ENCODE peak calls at places on chromosomes 13 and 19, in eight cellular contexts. One of them, this sample, is unnamed.

GRCh38 chr19:52935434-52935833 is 12.2 kb upstream of the ZNF888 start:
- DNase-seq in stimulated activated CD4-positive, alpha-beta T cell treated with anti-CD3 and anti-CD28 coated beads, Interleukin-15, amount 100 ng/mL, for 1 hour: no peak
- DNase-seq in RCC 7860: peak; percentile 84
- DNase-seq in A673: no peak
- DNase-seq in osteocyte: no peak
- DNase-seq in germinal center: no peak
- DNase-seq in right atrium auricular region: no peak
- DNase-seq in astrocyte of the spinal cord: peak; percentile 79
- DNase-seq in this sample: no peak

GRCh38 chr13:74104661-74105275 is 29.4 kb downstream of the KLF12 start:
- DNase-seq in stimulated activated CD4-positive, alpha-beta T cell treated with anti-CD3 and anti-CD28 coated beads, Interleukin-15, amount 100 ng/mL, for 1 hour: no peak
- DNase-seq in RCC 7860: no peak
- DNase-seq in A673: no peak
- DNase-seq in osteocyte: no peak
- DNase-seq in germinal center: no peak
- DNase-seq in right atrium auricular region: no peak
- DNase-seq in astrocyte of the spinal cord: no peak
- DNase-seq in this sample: no peak

GRCh38 chr13:99605417-99606321 is 104.4 kb downstream of the TM9SF2 start:
- DNase-seq in stimulated activated CD4-positive, alpha-beta T cell treated with anti-CD3 and anti-CD28 coated beads, Interleukin-15, amount 100 ng/mL, for 1 hour: no peak
- DNase-seq in RCC 7860: peak; percentile 34
- DNase-seq in A673: no peak
- DNase-seq in osteocyte: no peak
- DNase-seq in germinal center: peak; percentile 75
- DNase-seq in right atrium auricular region: no peak
- DNase-seq in astrocyte of the spinal cord: no peak
- DNase-seq in this sample: peak; percentile 77

GRCh38 chr13:105897575-105897974 is 637.9 kb downstream of the EFNB2 start:
- DNase-seq in stimulated activated CD4-positive, alpha-beta T cell treated with anti-CD3 and anti-CD28 coated beads, Interleukin-15, amount 100 ng/mL, for 1 hour: no peak
- DNase-seq in RCC 7860: no peak
- DNase-seq in A673: no peak
- DNase-seq in osteocyte: no peak
- DNase-seq in germinal center: no peak
- DNase-seq in right atrium auricular region: no peak
- DNase-seq in astrocyte of the spinal cord: no peak
- DNase-seq in this sample: no peak

GRCh38 chr13:77036294-77036693 is 9.3 kb upstream of the FBXL3 start:
- DNase-seq in stimulated activated CD4-positive, alpha-beta T cell treated with anti-CD3 and anti-CD28 coated beads, Interleukin-15, amount 100 ng/mL, for 1 hour: no peak
- DNase-seq in RCC 7860: no peak
- DNase-seq in A673: no peak
- DNase-seq in osteocyte: no peak
- DNase-seq in germinal center: no peak
- DNase-seq in right atrium auricular region: no peak
- DNase-seq in astrocyte of the spinal cord: no peak
- DNase-seq in this sample: no peak

GRCh38 chr13:46389985-46390384 is 2.9 kb upstream of the RUBCNL start:
- DNase-seq in stimulated activated CD4-positive, alpha-beta T cell treated with anti-CD3 and anti-CD28 coated beads, Interleukin-15, amount 100 ng/mL, for 1 hour: no peak
- DNase-seq in RCC 7860: no peak
- DNase-seq in A673: peak; percentile 79
- DNase-seq in osteocyte: no peak
- DNase-seq in germinal center: peak; percentile 54
- DNase-seq in right atrium auricular region: no peak
- DNase-seq in astrocyte of the spinal cord: peak; percentile 26
- DNase-seq in this sample: no peak

GRCh38 chr13:94811753-94812152 is 99.4 kb upstream of the SOX21 start:
- DNase-seq in stimulated activated CD4-positive, alpha-beta T cell treated with anti-CD3 and anti-CD28 coated beads, Interleukin-15, amount 100 ng/mL, for 1 hour: no peak
- DNase-seq in RCC 7860: no peak
- DNase-seq in A673: no peak
- DNase-seq in osteocyte: no peak
- DNase-seq in germinal center: no peak
- DNase-seq in right atrium auricular region: no peak
- DNase-seq in astrocyte of the spinal cord: no peak
- DNase-seq in this sample: no peak

GRCh38 chr13:38883783-38884182 is 106.8 kb downstream of the STOML3 start:
- DNase-seq in stimulated activated CD4-positive, alpha-beta T cell treated with anti-CD3 and anti-CD28 coated beads, Interleukin-15, amount 100 ng/mL, for 1 hour: no peak
- DNase-seq in RCC 7860: no peak
- DNase-seq in A673: no peak
- DNase-seq in osteocyte: no peak
- DNase-seq in germinal center: no peak
- DNase-seq in right atrium auricular region: no peak
- DNase-seq in astrocyte of the spinal cord: peak; percentile 42
- DNase-seq in this sample: no peak

GRCh38 chr13:34025746-34026145 is 207.8 kb downstream of the RFC3 start:
- DNase-seq in stimulated activated CD4-positive, alpha-beta T cell treated with anti-CD3 and anti-CD28 coated beads, Interleukin-15, amount 100 ng/mL, for 1 hour: no peak
- DNase-seq in RCC 7860: peak; percentile 35
- DNase-seq in A673: no peak
- DNase-seq in osteocyte: no peak
- DNase-seq in germinal center: no peak
- DNase-seq in right atrium auricular region: no peak
- DNase-seq in astrocyte of the spinal cord: peak; percentile 73
- DNase-seq in this sample: no peak

GRCh38 chr19:6564393-6564792 is 26.6 kb downstream of the CD70 start:
- DNase-seq in stimulated activated CD4-positive, alpha-beta T cell treated with anti-CD3 and anti-CD28 coated beads, Interleukin-15, amount 100 ng/mL, for 1 hour: no peak
- DNase-seq in RCC 7860: no peak
- DNase-seq in A673: peak; percentile 54
- DNase-seq in osteocyte: no peak
- DNase-seq in germinal center: no peak
- DNase-seq in right atrium auricular region: no peak
- DNase-seq in astrocyte of the spinal cord: peak; percentile 11
- DNase-seq in this sample: no peak

GRCh38 chr19:51365211-51366049 is 758 bp downstream of the ETFB start:
- DNase-seq in stimulated activated CD4-positive, alpha-beta T cell treated with anti-CD3 and anti-CD28 coated beads, Interleukin-15, amount 100 ng/mL, for 1 hour: no peak
- DNase-seq in RCC 7860: peak; percentile 42
- DNase-seq in A673: peak; percentile 31
- DNase-seq in osteocyte: no peak
- DNase-seq in germinal center: no peak
- DNase-seq in right atrium auricular region: peak; percentile 62
- DNase-seq in astrocyte of the spinal cord: peak; percentile 42
- DNase-seq in this sample: peak; percentile 24

GRCh38 chr19:15379996-15380647 is 535 bp upstream of the AKAP8 start:
- DNase-seq in stimulated activated CD4-positive, alpha-beta T cell treated with anti-CD3 and anti-CD28 coated beads, Interleukin-15, amount 100 ng/mL, for 1 hour: no peak
- DNase-seq in RCC 7860: peak; percentile 36
- DNase-seq in A673: no peak
- DNase-seq in osteocyte: no peak
- DNase-seq in germinal center: no peak
- DNase-seq in right atrium auricular region: no peak
- DNase-seq in astrocyte of the spinal cord: peak; percentile 34
- DNase-seq in this sample: peak; percentile 93

GRCh38 chr13:114282143-114282685 is 813 bp downstream of the UPF3A start:
- DNase-seq in stimulated activated CD4-positive, alpha-beta T cell treated with anti-CD3 and anti-CD28 coated beads, Interleukin-15, amount 100 ng/mL, for 1 hour: peak; percentile 7
- DNase-seq in RCC 7860: no peak
- DNase-seq in A673: peak; percentile 39
- DNase-seq in osteocyte: peak; percentile 87
- DNase-seq in germinal center: peak; percentile 67
- DNase-seq in right atrium auricular region: peak; percentile 59
- DNase-seq in astrocyte of the spinal cord: peak; percentile 81
- DNase-seq in this sample: peak; percentile 84

GRCh38 chr19:2148482-2149135 is 2.8 kb downstream of the AP3D1 start:
- DNase-seq in stimulated activated CD4-positive, alpha-beta T cell treated with anti-CD3 and anti-CD28 coated beads, Interleukin-15, amount 100 ng/mL, for 1 hour: no peak
- DNase-seq in RCC 7860: no peak
- DNase-seq in A673: no peak
- DNase-seq in osteocyte: no peak
- DNase-seq in germinal center: no peak
- DNase-seq in right atrium auricular region: no peak
- DNase-seq in astrocyte of the spinal cord: no peak
- DNase-seq in this sample: no peak

GRCh38 chr19:48925240-48925843 is 8.2 kb upstream of the DHDH start:
- DNase-seq in stimulated activated CD4-positive, alpha-beta T cell treated with anti-CD3 and anti-CD28 coated beads, Interleukin-15, amount 100 ng/mL, for 1 hour: no peak
- DNase-seq in RCC 7860: peak; percentile 79
- DNase-seq in A673: no peak
- DNase-seq in osteocyte: no peak
- DNase-seq in germinal center: no peak
- DNase-seq in right atrium auricular region: no peak
- DNase-seq in astrocyte of the spinal cord: peak; percentile 24
- DNase-seq in this sample: no peak

GRCh38 chr13:52848455-52849190 is at the start of gene PCDH8:
- DNase-seq in stimulated activated CD4-positive, alpha-beta T cell treated with anti-CD3 and anti-CD28 coated beads, Interleukin-15, amount 100 ng/mL, for 1 hour: no peak
- DNase-seq in RCC 7860: no peak
- DNase-seq in A673: peak; percentile 90
- DNase-seq in osteocyte: no peak
- DNase-seq in germinal center: no peak
- DNase-seq in right atrium auricular region: no peak
- DNase-seq in astrocyte of the spinal cord: no peak
- DNase-seq in this sample: peak; percentile 99

GRCh38 chr19:4896372-4896771 is 6.3 kb downstream of the ARRDC5 start:
- DNase-seq in stimulated activated CD4-positive, alpha-beta T cell treated with anti-CD3 and anti-CD28 coated beads, Interleukin-15, amount 100 ng/mL, for 1 hour: no peak
- DNase-seq in RCC 7860: peak; percentile 44
- DNase-seq in A673: no peak
- DNase-seq in osteocyte: no peak
- DNase-seq in germinal center: no peak
- DNase-seq in right atrium auricular region: no peak
- DNase-seq in astrocyte of the spinal cord: no peak
- DNase-seq in this sample: no peak

GRCh38 chr19:17081672-17082630 is 6.4 kb downstream of the MYO9B start:
- DNase-seq in stimulated activated CD4-positive, alpha-beta T cell treated with anti-CD3 and anti-CD28 coated beads, Interleukin-15, amount 100 ng/mL, for 1 hour: no peak
- DNase-seq in RCC 7860: no peak
- DNase-seq in A673: no peak
- DNase-seq in osteocyte: no peak
- DNase-seq in germinal center: peak; percentile 33
- DNase-seq in right atrium auricular region: no peak
- DNase-seq in astrocyte of the spinal cord: no peak
- DNase-seq in this sample: no peak

GRCh38 chr13:34048652-34049051 is 230.7 kb downstream of the RFC3 start:
- DNase-seq in stimulated activated CD4-positive, alpha-beta T cell treated with anti-CD3 and anti-CD28 coated beads, Interleukin-15, amount 100 ng/mL, for 1 hour: no peak
- DNase-seq in RCC 7860: no peak
- DNase-seq in A673: no peak
- DNase-seq in osteocyte: no peak
- DNase-seq in germinal center: no peak
- DNase-seq in right atrium auricular region: no peak
- DNase-seq in astrocyte of the spinal cord: no peak
- DNase-seq in this sample: no peak

GRCh38 chr19:28313633-28314032 is 899.3 kb downstream of the UQCRFS1 start:
- DNase-seq in stimulated activated CD4-positive, alpha-beta T cell treated with anti-CD3 and anti-CD28 coated beads, Interleukin-15, amount 100 ng/mL, for 1 hour: no peak
- DNase-seq in RCC 7860: peak; percentile 84
- DNase-seq in A673: peak; percentile 85
- DNase-seq in osteocyte: no peak
- DNase-seq in germinal center: no peak
- DNase-seq in right atrium auricular region: no peak
- DNase-seq in astrocyte of the spinal cord: peak; percentile 73
- DNase-seq in this sample: no peak

GRCh38 chr19:45340232-45340898 is at the start of gene KLC3:
- DNase-seq in stimulated activated CD4-positive, alpha-beta T cell treated with anti-CD3 and anti-CD28 coated beads, Interleukin-15, amount 100 ng/mL, for 1 hour: peak; percentile 31
- DNase-seq in RCC 7860: no peak
- DNase-seq in A673: no peak
- DNase-seq in osteocyte: no peak
- DNase-seq in germinal center: peak; percentile 79
- DNase-seq in right atrium auricular region: no peak
- DNase-seq in astrocyte of the spinal cord: no peak
- DNase-seq in this sample: peak; percentile 42

This sample was measured in NCI-H82.